ENCODE peak calls at places on chromosome 16, in seven cellular contexts. D, T, O, S, I, B and Q are unnamed samples.

GRCh38 chr16:27498916-27499658 is 50.6 kb downstream of the GTF3C1 start:
- DNase-seq in D (no peak), T (no peak), O (no peak), S (no peak), I (no peak), B (no peak), Q (no peak)

GRCh38 chr16:85555549-85556455 is 57.3 kb upstream of the GSE1 start:
- DNase-seq in D (peak; percentile 30), T (no peak), O (peak; percentile 71), S (peak; percentile 42), I (peak; percentile 75), B (no peak), Q (no peak)

GRCh38 chr16:50747206-50747956 is 5.5 kb downstream of the CYLD start:
- DNase-seq in D (peak; percentile 87), T (no peak), O (no peak), S (no peak), I (no peak), B (no peak), Q (no peak)

GRCh38 chr16:79089735-79090284 is 510.7 kb downstream of the MAF start:
- DNase-seq in D (peak; percentile 80), T (no peak), O (no peak), S (no peak), I (peak; percentile 35), B (no peak), Q (no peak)

GRCh38 chr16:12238598-12238997 is 262.1 kb downstream of the SNX29 start:
- DNase-seq in D (no peak), T (no peak), O (no peak), S (no peak), I (no peak), B (no peak), Q (no peak)

GRCh38 chr16:86354641-86355040 is 155.7 kb upstream of the FOXF1 start:
- DNase-seq in D (no peak), T (peak; percentile 73), O (no peak), S (no peak), I (no peak), B (no peak), Q (no peak)

GRCh38 chr16:66444049-66444481 is 17.0 kb downstream of the BEAN1 start:
- DNase-seq in D (no peak), T (no peak), O (no peak), S (no peak), I (no peak), B (no peak), Q (no peak)

GRCh38 chr16:23182675-23183485 is at the start of gene SCNN1G:
- DNase-seq in D (no peak), T (no peak), O (no peak), S (peak; percentile 25), I (peak; percentile 45), B (no peak), Q (no peak)

GRCh38 chr16:80189481-80190163 is 351.2 kb upstream of the DYNLRB2 start:
- DNase-seq in D (no peak), T (no peak), O (no peak), S (no peak), I (no peak), B (no peak), Q (no peak)

GRCh38 chr16:57084257-57084770 is 8.1 kb upstream of the CPNE2 start:
- DNase-seq in D (peak; percentile 87), T (peak; percentile 68), O (peak; percentile 72), S (peak; percentile 93), I (peak; percentile 72), B (peak; percentile 80), Q (no peak)

GRCh38 chr16:89425523-89425922 is 64.8 kb downstream of the ANKRD11 start:
- DNase-seq in D (no peak), T (no peak), O (no peak), S (no peak), I (no peak), B (no peak), Q (no peak)

GRCh38 chr16:89422905-89423630 is 67.3 kb downstream of the ANKRD11 start:
- DNase-seq in D (no peak), T (peak; percentile 79), O (no peak), S (no peak), I (no peak), B (no peak), Q (no peak)

GRCh38 chr16:89423709-89424260 is 66.6 kb downstream of the ANKRD11 start:
- DNase-seq in D (no peak), T (no peak), O (no peak), S (no peak), I (no peak), B (no peak), Q (no peak)

GRCh38 chr16:89430436-89431157 is 59.8 kb downstream of the ANKRD11 start:
- DNase-seq in D (no peak), T (no peak), O (no peak), S (no peak), I (peak; percentile 51), B (no peak), Q (no peak)

GRCh38 chr16:89426736-89427525 is 63.4 kb downstream of the ANKRD11 start:
- DNase-seq in D (no peak), T (peak; percentile 69), O (no peak), S (no peak), I (no peak), B (no peak), Q (no peak)
- H3K4me1 ChIP-seq in D (peaks cover 63% of the 10 kb centered on the region), T (peaks cover 23% of the 10 kb centered on the region), O (peaks cover 15% of the 10 kb centered on the region), S (peaks cover 38% of the 10 kb centered on the region), I (peaks cover 22% of the 10 kb centered on the region), B (no peaks in the 10 kb centered on the region), Q (peaks cover 2% of the 10 kb centered on the region)

GRCh38 chr16:55563797-55564196 is 2.7 kb upstream of the CAPNS2 start:
- DNase-seq in D (no peak), T (no peak), O (no peak), S (no peak), I (no peak), B (no peak), Q (no peak)
- H3K4me1 ChIP-seq in D (no peaks in the 10 kb centered on the region), T (peaks cover 3% of the 10 kb centered on the region), O (no peaks in the 10 kb centered on the region), S (no peaks in the 10 kb centered on the region), I (peaks cover 6% of the 10 kb centered on the region), B (no peaks in the 10 kb centered on the region), Q (peaks cover 27% of the 10 kb centered on the region)

DNA sequence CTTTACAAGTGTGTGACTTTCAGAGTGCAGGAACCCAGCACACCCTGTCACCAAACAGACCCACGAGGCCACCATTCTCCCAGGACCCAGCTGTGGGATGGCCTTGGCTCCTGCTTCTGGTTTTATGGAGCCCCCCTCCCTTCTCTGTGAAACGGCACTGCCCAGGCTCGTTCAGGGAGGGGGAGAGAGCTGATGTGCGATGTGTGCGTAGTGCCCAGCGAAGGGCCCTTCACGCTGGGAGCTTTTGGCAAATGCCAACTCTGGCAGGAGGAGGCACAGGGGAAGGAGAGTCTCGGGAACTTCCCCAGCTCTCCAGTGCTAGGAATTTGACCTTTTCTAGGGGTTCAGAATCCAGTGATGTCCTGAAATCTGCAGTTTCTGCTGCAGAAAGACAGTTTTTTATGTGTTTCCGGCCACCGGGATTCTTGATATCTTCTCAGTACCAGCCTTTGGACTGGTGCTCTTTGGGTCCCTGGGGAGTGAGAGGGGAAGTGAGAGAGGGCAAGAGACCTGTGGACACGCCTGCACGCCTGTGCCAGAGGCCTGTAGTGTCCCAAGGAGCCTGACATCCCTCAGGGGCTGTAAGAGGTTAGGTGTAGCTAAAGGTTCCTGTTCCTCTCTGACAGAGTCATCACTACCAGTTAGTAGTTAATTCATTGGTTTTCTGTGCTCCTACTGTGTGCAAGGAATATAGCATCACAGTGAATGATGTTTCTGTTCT is 45.1 kb downstream of the CMIP start:
- DNase-seq in D (no peak), T (no peak), O (no peak), S (no peak), I (no peak), B (no peak), Q (no peak)
- H3K4me1 ChIP-seq in D (peaks cover 5% of the 10 kb centered on the region), T (peaks cover 26% of the 10 kb centered on the region), O (peaks cover 16% of the 10 kb centered on the region), S (peaks cover 100% of the 10 kb centered on the region), I (no peaks in the 10 kb centered on the region), B (no peaks in the 10 kb centered on the region), Q (peaks cover 18% of the 10 kb centered on the region)

GRCh38 chr16:2472885-2473284 is 1.8 kb downstream of the NTN3 start:
- DNase-seq in D (no peak), T (no peak), O (no peak), S (no peak), I (no peak), B (no peak), Q (no peak)
- H3K4me1 ChIP-seq in D (peaks cover 56% of the 10 kb centered on the region), T (peaks cover 21% of the 10 kb centered on the region), O (peaks cover 46% of the 10 kb centered on the region), S (peaks cover 41% of the 10 kb centered on the region), I (peaks cover 17% of the 10 kb centered on the region), B (peaks cover 6% of the 10 kb centered on the region), Q (peaks cover 17% of the 10 kb centered on the region)

GRCh38 chr16:81470796-81471636 is 26.4 kb downstream of the CMIP start:
- DNase-seq in D (no peak), T (no peak), O (no peak), S (no peak), I (no peak), B (no peak), Q (no peak)
- H3K4me1 ChIP-seq in D (peaks cover 57% of the 10 kb centered on the region), T (peaks cover 11% of the 10 kb centered on the region), O (peaks cover 11% of the 10 kb centered on the region), S (peaks cover 85% of the 10 kb centered on the region), I (peaks cover 3% of the 10 kb centered on the region), B (no peaks in the 10 kb centered on the region), Q (no peaks in the 10 kb centered on the region)